ENCODE peak calls at places on chromosomes 4 and X, in six cellular contexts. W, S, D, X, M and F are unnamed samples. For H3K4me1, the result is how much of the 10 kb centered on the place peaks cover.

GRCh38 chrX:22194207-22194606 is 78.5 kb upstream of the CBLL2 start:
- DNase-seq in W (no peak), S (no peak), D (no peak), X (no peak), M (no peak), F (no peak)

GRCh38 chr4:76570141-76570989 is 135.3 kb downstream of the SHROOM3 start:
- DNase-seq in W (no peak), S (no peak), D (no peak), X (peak), M (no peak), F (no peak)

GRCh38 chr4:3721186-3721585 is 45.0 kb upstream of the ADRA2C start:
- DNase-seq in W (no peak), S (no peak), D (no peak), X (no peak), M (no peak), F (no peak)

GRCh38 chrX:8783100-8784098 is 17.8 kb downstream of the FAM9A start:
- DNase-seq in W (no peak), S (no peak), D (no peak), X (no peak), M (no peak), F (no peak)

GRCh38 chrX:153384390-153384789 is 16.8 kb downstream of the PNMA6E start:
- DNase-seq in W (no peak), S (no peak), D (no peak), X (no peak), M (no peak), F (no peak)

GRCh38 chr4:61277785-61278184 is 77.7 kb downstream of the ADGRL3 start:
- DNase-seq in W (no peak), S (no peak), D (no peak), X (no peak), M (no peak), F (no peak)

GRCh38 chrX:16445166-16445752 is 204.7 kb upstream of the S100G start:
- DNase-seq in W (no peak), S (peak), D (no peak), X (peak), M (no peak), F (no peak)

GRCh38 chrX:44022964-44023363 is 49.8 kb upstream of the NDP start:
- DNase-seq in W (no peak), S (no peak), D (no peak), X (no peak), M (no peak), F (no peak)

GRCh38 chr4:166017804-166018203 is 144.8 kb downstream of the TLL1 start:
- DNase-seq in W (no peak), S (no peak), D (no peak), X (no peak), M (no peak), F (no peak)

GRCh38 chrX:8663325-8663724 is 68.6 kb downstream of the ANOS1 start:
- DNase-seq in W (no peak), S (no peak), D (no peak), X (no peak), M (no peak), F (no peak)

GRCh38 chr4:54217642-54218486 is 11.2 kb upstream of the PDGFRA start:
- DNase-seq in W (peak), S (peak), D (peak), X (peak), M (peak), F (peak)

GRCh38 chr4:40559585-40560465 is 69.8 kb downstream of the RBM47 start:
- DNase-seq in W (no peak), S (no peak), D (no peak), X (no peak), M (no peak), F (no peak)

GRCh38 chrX:83508006-83508405 is at the start of gene POU3F4:
- DNase-seq in W (peak), S (no peak), D (no peak), X (no peak), M (no peak), F (no peak)

GRCh38 chr4:1810765-1811164 is 17.7 kb downstream of the FGFR3 start:
- DNase-seq in W (peak), S (no peak), D (no peak), X (no peak), M (no peak), F (no peak)

GRCh38 chrX:31832263-31832662 is 760.4 kb upstream of the FTHL17 start:
- DNase-seq in W (no peak), S (no peak), D (no peak), X (no peak), M (no peak), F (no peak)

GRCh38 chrX:49230500-49231232 is 2.5 kb downstream of the CACNA1F start:
- DNase-seq in W (peak), S (no peak), D (peak), X (no peak), M (peak), F (no peak)

GRCh38 chr4:107255596-107255995 is 219.5 kb upstream of the DKK2 start:
- DNase-seq in W (no peak), S (no peak), D (no peak), X (no peak), M (no peak), F (no peak)

GRCh38 chr4:113574636-113575103 is 186.9 kb downstream of the CAMK2D start:
- DNase-seq in W (no peak), S (no peak), D (no peak), X (no peak), M (no peak), F (no peak)

GRCh38 chr4:3252831-3253641 is 4.1 kb downstream of the MSANTD1 start:
- DNase-seq in W (peak), S (no peak), D (peak), X (no peak), M (peak), F (no peak)

GRCh38 chr4:26050212-26050643 is 136.2 kb downstream of the SMIM20 start:
- DNase-seq in W (no peak), S (no peak), D (peak), X (no peak), M (peak), F (no peak)

GRCh38 chr4:145735330-145735638 is 55.3 kb downstream of the C4orf51 start:
- DNase-seq in W (no peak), S (no peak), D (no peak), X (no peak), M (no peak), F (no peak)

GRCh38 chr4:175776217-175776616 is 35.8 kb downstream of the GPM6A start:
- DNase-seq in W (no peak), S (no peak), D (no peak), X (no peak), M (no peak), F (no peak)
- H3K4me1 ChIP-seq in W (under half), S (under half), D (under half), X (under half), M (under half), F (under half)

GRCh38 chrX:39749728-39750127 is 348.0 kb downstream of the BCOR start:
- DNase-seq in W (no peak), S (no peak), D (no peak), X (no peak), M (no peak), F (no peak)
- H3K4me1 ChIP-seq in W (under half), S (under half), D (under half), X (under half), M (under half), F (under half)

DNA sequence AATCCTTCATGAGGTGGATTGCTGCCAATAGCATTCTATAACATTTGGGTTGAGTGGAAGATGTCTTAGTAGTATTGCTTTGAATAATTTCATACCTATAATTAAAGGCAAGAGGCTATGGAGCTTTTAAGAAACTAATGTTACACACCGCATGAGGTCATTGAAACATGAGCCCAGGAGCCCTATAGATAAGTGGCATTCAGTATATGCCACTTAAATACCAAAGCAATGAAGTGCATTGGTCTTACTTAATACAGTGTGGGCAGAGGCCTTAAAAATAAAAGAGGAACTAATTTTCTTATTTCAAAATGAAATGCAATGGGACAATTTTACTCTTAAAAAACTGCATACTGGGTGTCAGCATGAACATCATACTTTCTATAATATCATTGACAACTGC is 47.5 kb downstream of the SPATA18 start:
- DNase-seq in W (no peak), S (no peak), D (no peak), X (no peak), M (no peak), F (no peak)
- H3K4me1 ChIP-seq in W (under half), S (under half), D (under half), X (under half), M (under half), F (under half)

GRCh38 chr4:119034276-119035008 is 101.2 kb upstream of the MYOZ2 start:
- DNase-seq in W (no peak), S (no peak), D (no peak), X (no peak), M (no peak), F (no peak)
- H3K4me1 ChIP-seq in W (under half), S (under half), D (under half), X (under half), M (under half), F (under half)

GRCh38 chr4:10114147-10114546 is 2.5 kb downstream of the WDR1 start:
- DNase-seq in W (no peak), S (no peak), D (no peak), X (no peak), M (no peak), F (no peak)

GRCh38 chr4:10115657-10116624 is 658 bp downstream of the WDR1 start:
- DNase-seq in W (peak), S (peak), D (peak), X (no peak), M (peak), F (no peak)

GRCh38 chr4:10116625-10117423 is at the start of gene WDR1:
- DNase-seq in W (peak), S (peak), D (peak), X (peak), M (peak), F (peak)

GRCh38 chr4:10114607-10115006 is 2.0 kb downstream of the WDR1 start:
- DNase-seq in W (no peak), S (no peak), D (no peak), X (no peak), M (no peak), F (no peak)

DNA sequence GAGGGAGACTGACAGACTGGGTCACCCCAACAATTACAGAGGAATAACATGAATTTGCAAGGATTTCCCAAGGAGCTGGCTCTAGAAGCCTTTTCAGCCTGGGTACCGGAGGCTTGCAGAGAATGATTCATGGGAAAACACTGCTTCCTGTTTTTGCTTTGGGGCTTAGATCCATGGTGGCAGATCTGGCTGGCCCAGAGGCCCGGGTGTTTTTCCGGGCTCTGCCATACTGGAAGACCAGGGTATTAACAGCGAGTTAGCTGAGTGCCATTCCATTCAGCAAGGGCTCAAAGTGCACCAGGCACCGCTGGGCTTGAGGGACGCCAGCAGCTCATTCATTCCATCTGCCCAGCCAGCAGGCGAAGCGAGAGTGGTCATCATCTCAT is 1.3 kb downstream of the WDR1 start:
- DNase-seq in W (no peak), S (no peak), D (no peak), X (no peak), M (no peak), F (no peak)
- H3K4me1 ChIP-seq in W (under half), S (under half), D (under half), X (under half), M (half or more), F (half or more)

DNA sequence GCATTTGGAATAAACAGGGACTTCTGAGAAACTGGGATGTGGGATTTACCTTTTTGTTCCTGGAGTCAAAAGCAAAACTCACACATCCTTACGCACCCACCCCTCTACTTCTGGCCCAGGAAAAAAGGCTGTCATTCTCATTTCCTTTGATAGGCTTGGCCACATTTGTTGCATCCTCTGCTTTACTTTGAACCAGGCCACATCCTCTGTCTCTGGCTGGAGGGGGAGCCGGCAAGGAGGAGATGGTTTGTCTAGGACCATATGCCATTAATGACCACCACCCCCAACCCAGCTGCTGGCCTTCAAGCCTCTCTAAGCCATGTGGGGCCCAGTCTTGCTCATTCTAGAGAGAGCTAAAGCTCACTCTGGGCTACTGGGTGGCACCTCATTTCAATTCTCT is 64.5 kb downstream of the ATG4A start:
- DNase-seq in W (no peak), S (no peak), D (no peak), X (no peak), M (no peak), F (no peak)
- H3K4me1 ChIP-seq in W (under half), S (under half), D (under half), X (under half), M (under half), F (under half)